ENCODE peak calls at places on chromosomes 2 and 18, in seven cellular contexts. O is A549, G is IMR-90, K is HepG2, D is H1, S is K562, B is HCT116. Q is an unnamed sample.

GRCh38 chr2:100274076-100274475 is 48.2 kb downstream of the LONRF2 start:
- DNase-seq in D (no peak), O (no peak), S (no peak), K (no peak), G (no peak), B (no peak), Q (no peak)

GRCh38 chr2:240160291-240161086 is 20.0 kb upstream of the OTOS start:
- DNase-seq in G (no peak), O (no peak), D (no peak), K (no peak), B (no peak), S (no peak), Q (no peak)

GRCh38 chr2:180507028-180507427 is 473.4 kb upstream of the UBE2E3 start:
- DNase-seq in B (no peak), G (peak; percentile 56), D (no peak), S (no peak), O (no peak), K (no peak), Q (no peak)

GRCh38 chr18:23145613-23146012 is 10.3 kb downstream of the CABLES1 start:
- DNase-seq in O (no peak), D (no peak), G (no peak), S (no peak), B (no peak), K (no peak), Q (no peak)

GRCh38 chr18:1092228-1092627 is 187.6 kb downstream of the ADCYAP1 start:
- DNase-seq in O (no peak), B (no peak), K (peak; percentile 2), D (peak; percentile 38), S (peak; percentile 43), G (no peak), Q (no peak)

GRCh38 chr2:219452361-219453317 is 18.0 kb downstream of the SPEG start:
- DNase-seq in G (peak; percentile 95), K (no peak), S (peak; percentile 38), D (no peak), O (peak; percentile 44), B (peak; percentile 71), Q (no peak)

GRCh38 chr2:128710242-128710641 is 391.6 kb upstream of the HS6ST1 start:
- DNase-seq in G (no peak), S (no peak), D (no peak), B (no peak), O (no peak), K (no peak), Q (no peak)

GRCh38 chr2:224217233-224217961 is 178.3 kb upstream of the SERPINE2 start:
- DNase-seq in G (no peak), K (no peak), S (no peak), B (no peak), O (no peak), D (no peak), Q (no peak)

GRCh38 chr2:148013879-148014278 is 6.7 kb downstream of the ORC4 start:
- DNase-seq in K (no peak), B (no peak), O (no peak), G (no peak), S (no peak), D (no peak), Q (no peak)

GRCh38 chr18:21672868-21673267 is 31.7 kb downstream of the ABHD3 start:
- DNase-seq in G (peak; percentile 76), B (peak; percentile 93), K (peak; percentile 14), D (no peak), S (no peak), O (peak; percentile 79), Q (no peak)

GRCh38 chr2:88137833-88138232 is 10.0 kb upstream of the FABP1 start:
- DNase-seq in B (no peak), G (no peak), O (no peak), D (no peak), K (no peak), S (no peak), Q (no peak)

GRCh38 chr2:88136817-88137216 is 9.0 kb upstream of the FABP1 start:
- DNase-seq in G (no peak), S (no peak), O (no peak), B (no peak), K (peak; percentile 83), D (no peak), Q (no peak)

GRCh38 chr2:88139203-88139702 is 11.4 kb upstream of the FABP1 start:
- DNase-seq in S (no peak), B (no peak), D (no peak), K (peak; percentile 98), G (no peak), O (no peak), Q (no peak)

GRCh38 chr2:88141952-88142351 is 14.1 kb upstream of the FABP1 start:
- DNase-seq in D (no peak), K (no peak), S (no peak), G (no peak), O (no peak), B (no peak), Q (no peak)

GRCh38 chr2:88139804-88140203 is 11.9 kb upstream of the FABP1 start:
- DNase-seq in B (no peak), D (no peak), O (no peak), S (no peak), G (no peak), K (no peak), Q (no peak)
- TF ChIP-seq CEBPB in B (no peak), D (no peak), O (no peak), S (no peak), G (no peak), K (no peak), Q (no peak)

DNA sequence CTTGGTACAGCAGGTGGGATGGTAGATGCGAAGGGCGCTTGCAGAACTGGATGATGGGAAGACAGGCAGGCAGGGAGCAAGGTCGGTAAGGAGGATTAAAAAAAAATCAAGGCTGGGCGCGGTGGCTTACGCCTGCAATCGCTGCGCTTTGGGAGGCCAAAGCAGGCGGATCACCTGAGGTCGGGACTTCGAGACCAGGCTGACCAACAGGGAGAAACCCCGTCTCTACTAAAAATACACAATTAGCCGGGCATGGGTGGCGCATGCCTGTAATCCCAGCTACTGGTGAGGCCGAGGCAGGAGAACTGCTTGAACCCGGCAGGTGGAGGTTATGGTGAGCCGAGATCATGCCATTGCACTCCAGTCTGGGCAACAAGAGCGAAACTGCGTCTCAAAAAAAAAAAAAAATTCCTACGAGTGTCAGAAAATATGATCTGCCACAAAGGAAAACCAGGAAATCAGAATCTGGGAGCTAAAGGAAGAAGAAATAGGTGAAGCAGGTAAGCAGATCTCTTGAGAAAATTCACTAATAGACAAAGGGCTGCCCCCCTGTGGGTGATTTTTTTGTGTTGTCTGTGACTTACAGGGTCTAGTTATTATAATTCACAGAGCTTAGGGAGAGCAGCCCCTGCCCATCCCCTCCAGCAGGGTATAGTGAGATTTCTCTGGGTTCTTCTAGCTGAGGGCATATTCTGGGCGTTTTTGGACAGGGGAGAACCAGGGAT is 46.2 kb downstream of the C2orf42 start:
- DNase-seq in D (no peak), O (no peak), S (peak; percentile 9), B (no peak), K (no peak), G (no peak), Q (no peak)
- TF ChIP-seq CEBPB in D (no peak), O (no peak), S (no peak), B (no peak), K (no peak), G (no peak), Q (no peak)

DNA sequence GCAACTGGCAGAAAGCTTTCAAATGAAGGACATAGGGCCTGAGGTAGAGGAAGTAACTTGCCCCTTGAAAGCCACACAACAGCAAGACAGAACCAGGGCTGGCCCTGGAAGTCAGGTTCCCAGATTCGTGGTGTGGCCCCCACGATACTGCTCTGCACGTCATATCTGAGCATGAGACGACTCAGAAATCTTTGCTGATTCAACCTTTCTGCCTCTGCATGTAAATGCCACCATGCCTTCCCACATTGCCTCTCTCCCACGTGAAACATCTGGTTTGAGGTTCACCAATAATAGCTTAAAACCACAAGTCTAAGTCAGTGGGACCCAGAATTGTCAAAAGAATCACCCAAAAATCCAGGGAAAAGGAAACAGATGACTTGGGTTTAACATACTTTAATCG is 214.0 kb upstream of the TRIB2 start:
- DNase-seq in B (no peak), D (no peak), G (peak; percentile 71), S (no peak), K (no peak), O (no peak), Q (no peak)
- TF ChIP-seq CEBPB in B (no peak), D (no peak), G (no peak), S (no peak), K (no peak), O (no peak), Q (no peak)

GRCh38 chr2:195562624-195563566 is 94.1 kb upstream of the SLC39A10 start:
- DNase-seq in D (no peak), O (peak; percentile 32), K (no peak), G (peak; percentile 42), S (no peak), B (no peak), Q (no peak)
- TF ChIP-seq CEBPB in D (no peak), O (peak; percentile 33), K (no peak), G (peak; percentile 32), S (no peak), B (no peak), Q (no peak)

GRCh38 chr2:189791338-189792042 is 7.2 kb downstream of the PMS1 start:
- DNase-seq in G (no peak), D (no peak), O (no peak), S (no peak), K (no peak), B (no peak), Q (no peak)
- TF ChIP-seq CEBPB in G (no peak), D (no peak), O (no peak), S (no peak), K (no peak), B (no peak), Q (no peak)